ENCODE peak calls at places on chromosomes 4 and X, in nine cellular contexts. Q is adrenal gland, M is mesenchymal stem cell, O is fibroblast of lung, I is left ventricle myocardium inferior, K is tibial nerve, B is breast epithelium, S is ovary, L is astrocyte. X is an unnamed sample. For H3K36me3, the result is how much of the 10 kb centered on the place peaks cover.

GRCh38 chrX:79366888-79367749 is at the start of gene ITM2A:
- DNase-seq in Q (peak), M (no peak), O (no peak), I (peak), K (peak), B (peak), S (peak), L (no peak), X (no peak)

GRCh38 chr4:61555789-61556188 is 355.7 kb downstream of the ADGRL3 start:
- DNase-seq in Q (peak), M (peak), O (peak), I (no peak), K (no peak), B (no peak), S (no peak), L (peak), X (peak)

GRCh38 chr4:8182858-8183725 is 16.0 kb upstream of the SH3TC1 start:
- DNase-seq in Q (peak), M (peak), O (peak), I (peak), K (peak), B (no peak), S (peak), L (peak), X (peak)

GRCh38 chrX:134935286-134935685 is 55.5 kb upstream of the SMIM10 start:
- DNase-seq in Q (no peak), M (no peak), O (peak), I (no peak), K (no peak), B (no peak), S (no peak), L (peak), X (no peak)

GRCh38 chr4:54961357-54961975 is 163.9 kb downstream of the KDR start:
- DNase-seq in Q (no peak), M (peak), O (peak), I (no peak), K (no peak), B (no peak), S (no peak), L (peak), X (peak)

GRCh38 chr4:107885865-107886264 is 45.5 kb upstream of the CYP2U1 start:
- DNase-seq in Q (no peak), M (no peak), O (no peak), I (no peak), K (no peak), B (no peak), S (no peak), L (no peak), X (no peak)

GRCh38 chr4:52545099-52546069 is 113.7 kb downstream of the USP46 start:
- DNase-seq in Q (peak), M (peak), O (peak), I (peak), K (peak), B (peak), S (peak), L (peak), X (peak)

GRCh38 chrX:104641176-104641575 is 75.2 kb downstream of the IL1RAPL2 start:
- DNase-seq in Q (no peak), M (no peak), O (no peak), I (no peak), K (no peak), B (no peak), S (no peak), L (no peak), X (no peak)

GRCh38 chr4:1033840-1034551 is 22.6 kb downstream of the FGFRL1 start:
- DNase-seq in Q (no peak), M (no peak), O (peak), I (peak), K (peak), B (no peak), S (peak), L (peak), X (no peak)

GRCh38 chr4:184824776-184825393 is 883 bp downstream of the ACSL1 start:
- DNase-seq in Q (no peak), M (peak), O (no peak), I (no peak), K (no peak), B (no peak), S (no peak), L (no peak), X (no peak)

GRCh38 chr4:18366762-18367358 is 345.3 kb upstream of the LCORL start:
- DNase-seq in Q (no peak), M (peak), O (peak), I (no peak), K (no peak), B (no peak), S (no peak), L (peak), X (peak)

GRCh38 chrX:26649534-26649933 is 433.6 kb downstream of the MAGEB5 start:
- DNase-seq in Q (no peak), M (no peak), O (no peak), I (no peak), K (no peak), B (no peak), S (no peak), L (no peak), X (peak)

GRCh38 chr4:89249313-89249712 is 58.3 kb downstream of the GPRIN3 start:
- DNase-seq in Q (no peak), M (no peak), O (no peak), I (no peak), K (no peak), B (no peak), S (no peak), L (no peak), X (no peak)

GRCh38 chrX:70755850-70756249 is 152.7 kb downstream of the TEX11 start:
- DNase-seq in Q (no peak), M (no peak), O (no peak), I (no peak), K (no peak), B (no peak), S (no peak), L (no peak), X (no peak)

GRCh38 chr4:188918787-188919186 is 779.5 kb downstream of the TRIML1 start:
- DNase-seq in Q (no peak), M (no peak), O (no peak), I (no peak), K (no peak), B (no peak), S (no peak), L (no peak), X (no peak)

GRCh38 chrX:129158505-129158904 is 364.8 kb downstream of the SMARCA1 start:
- DNase-seq in Q (no peak), M (no peak), O (no peak), I (no peak), K (no peak), B (no peak), S (no peak), L (no peak), X (no peak)

GRCh38 chr4:75985116-75985515 is 5.6 kb downstream of the SDAD1 start:
- DNase-seq in Q (no peak), M (peak), O (peak), I (no peak), K (no peak), B (no peak), S (no peak), L (peak), X (peak)

DNA sequence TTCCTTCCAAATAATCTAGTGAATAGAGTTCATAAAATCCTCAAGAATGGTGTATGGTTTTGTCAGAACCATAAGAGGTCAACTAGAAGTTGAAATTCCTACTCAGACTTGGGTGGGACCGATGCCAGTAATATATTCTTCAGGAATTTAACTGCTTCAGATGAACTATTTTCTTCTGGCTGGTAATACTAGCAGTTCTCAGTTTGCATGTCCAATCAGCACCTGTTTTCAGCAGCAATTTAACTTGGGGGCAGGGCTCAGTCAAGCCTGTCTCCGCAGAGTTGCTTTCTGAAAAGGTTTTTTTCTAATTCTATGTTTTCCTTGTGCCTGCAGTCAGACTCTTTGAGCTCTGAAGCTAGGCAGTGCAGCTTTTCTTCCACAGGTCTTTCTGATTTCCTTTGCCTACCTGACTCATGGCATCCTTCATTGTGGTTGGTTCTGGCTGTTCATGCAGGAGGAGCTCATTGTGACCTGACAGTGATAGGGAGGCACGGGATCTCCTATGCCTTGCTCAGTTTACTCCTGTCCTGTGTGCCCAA is 17.3 kb upstream of the FMR1 start:
- DNase-seq in Q (no peak), M (no peak), O (peak), I (no peak), K (no peak), B (no peak), S (no peak), L (peak), X (no peak)
- H3K27ac ChIP-seq in Q (no peak), M (no peak), O (no peak), I (no peak), K (no peak), B (no peak), S (no peak), L (no peak), X (no peak)

GRCh38 chrX:115232933-115233496 is 881 bp downstream of the LRCH2 start:
- DNase-seq in Q (no peak), M (no peak), O (no peak), I (no peak), K (no peak), B (no peak), S (no peak), L (no peak), X (no peak)
- H3K4me3 ChIP-seq in Q (no peak), M (peak), O (peak), I (peak), K (peak), B (peak), S (peak), L (peak), X (peak)

GRCh38 chr4:176313596-176314341 is 6.0 kb upstream of the SPCS3 start:
- DNase-seq in Q (no peak), M (no peak), O (no peak), I (no peak), K (no peak), B (no peak), S (no peak), L (no peak), X (no peak)
- H3K36me3 ChIP-seq in Q (under half), M (under half), O (under half), I (under half), K (under half), B (under half), S (under half), L (under half), X (under half)

GRCh38 chr4:172573899-172574298 is 594.7 kb upstream of the GALNT7 start:
- DNase-seq in Q (no peak), M (peak), O (no peak), I (no peak), K (no peak), B (no peak), S (no peak), L (no peak), X (no peak)

GRCh38 chr4:172578712-172579111 is 589.9 kb upstream of the GALNT7 start:
- DNase-seq in Q (no peak), M (peak), O (peak), I (no peak), K (no peak), B (no peak), S (no peak), L (peak), X (no peak)
- H3K27ac ChIP-seq in Q (no peak), M (no peak), O (no peak), I (no peak), K (no peak), B (no peak), S (no peak), L (peak), X (no peak)

GRCh38 chrX:71815121-71815905 is 52.2 kb downstream of the CXorf49B start:
- DNase-seq in Q (no peak), M (no peak), O (no peak), I (no peak), K (no peak), B (no peak), S (no peak), L (no peak), X (no peak)
- H3K4me3 ChIP-seq in Q (no peak), M (peak), O (no peak), I (no peak), K (no peak), B (no peak), S (no peak), L (no peak), X (no peak)

GRCh38 chr4:118112117-118112516 is 77.8 kb downstream of the NDST3 start:
- DNase-seq in Q (no peak), M (no peak), O (no peak), I (no peak), K (no peak), B (no peak), S (no peak), L (no peak), X (no peak)

GRCh38 chr4:118112647-118113046 is 78.4 kb downstream of the NDST3 start:
- DNase-seq in Q (no peak), M (peak), O (peak), I (no peak), K (no peak), B (no peak), S (no peak), L (peak), X (no peak)

GRCh38 chr4:118113220-118113619 is 78.9 kb downstream of the NDST3 start:
- DNase-seq in Q (no peak), M (peak), O (no peak), I (no peak), K (no peak), B (no peak), S (no peak), L (no peak), X (no peak)
- H3K36me3 ChIP-seq in Q (under half), M (under half), O (under half), I (under half), K (under half), B (under half), S (under half), L (under half), X (under half)

DNA sequence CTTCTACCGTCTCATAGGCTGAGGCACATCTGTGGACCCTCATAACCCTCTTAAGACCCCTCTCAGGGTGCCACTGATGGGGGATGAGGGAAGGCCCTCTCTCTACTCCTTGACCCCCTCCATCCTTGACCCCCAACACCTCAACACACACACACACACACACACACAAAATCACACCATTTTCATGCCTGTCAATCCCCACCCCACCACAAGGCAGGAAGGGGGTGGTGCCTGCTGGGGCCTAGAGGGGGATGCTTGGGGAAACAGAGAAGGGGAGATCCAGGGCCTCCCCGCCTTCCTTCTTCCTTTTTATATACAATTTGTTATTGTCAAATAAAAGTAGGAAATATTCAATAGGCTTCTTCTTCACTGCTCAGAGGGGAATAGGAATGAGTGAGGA is 1.2 kb upstream of the EBP start:
- DNase-seq in Q (no peak), M (no peak), O (no peak), I (no peak), K (no peak), B (no peak), S (no peak), L (no peak), X (no peak)
- H3K27ac ChIP-seq in Q (no peak), M (no peak), O (no peak), I (no peak), K (no peak), B (no peak), S (no peak), L (no peak), X (no peak)

X was measured in brain microvascular endothelial cell.